ENCODE peak calls at places on chromosome 1, in nine cellular contexts. One of them, this sample, is unnamed.

GRCh38 chr1:202862672-202863560 is 26.0 kb downstream of the RABIF start:
- DNase-seq in COR-L47: no peak
- DNase-seq in left lung: no peak
- DNase-seq in OCI-M1: no peak
- DNase-seq in activated T-cell treated with anti-CD3 and anti-CD28 coated beads for 1 hour: no peak
- DNase-seq in HEK293T: no peak
- DNase-seq in heart left ventricle: no peak
- DNase-seq in frontal cortex: no peak
- DNase-seq in stimulated activated CD4-positive, alpha-beta T cell treated with anti-CD3 and anti-CD28 coated beads, TNF-alpha, amount 100 ng/mL, for 1 hour: no peak
- DNase-seq in this sample: no peak

GRCh38 chr1:227894831-227895451 is 52.8 kb downstream of the WNT9A start:
- DNase-seq in HEK293T: no peak
- DNase-seq in heart left ventricle: peak
- DNase-seq in frontal cortex: no peak
- DNase-seq in stimulated activated CD4-positive, alpha-beta T cell treated with anti-CD3 and anti-CD28 coated beads, TNF-alpha, amount 100 ng/mL, for 1 hour: no peak
- DNase-seq in OCI-M1: no peak
- DNase-seq in COR-L47: no peak
- DNase-seq in left lung: peak
- DNase-seq in activated T-cell treated with anti-CD3 and anti-CD28 coated beads for 1 hour: no peak
- DNase-seq in this sample: no peak

GRCh38 chr1:161214374-161214773 is 721 bp upstream of the FCER1G start:
- DNase-seq in HEK293T: no peak
- DNase-seq in stimulated activated CD4-positive, alpha-beta T cell treated with anti-CD3 and anti-CD28 coated beads, TNF-alpha, amount 100 ng/mL, for 1 hour: no peak
- DNase-seq in activated T-cell treated with anti-CD3 and anti-CD28 coated beads for 1 hour: no peak
- DNase-seq in frontal cortex: no peak
- DNase-seq in heart left ventricle: no peak
- DNase-seq in left lung: no peak
- DNase-seq in OCI-M1: no peak
- DNase-seq in COR-L47: no peak
- DNase-seq in this sample: no peak

GRCh38 chr1:234725177-234726132 is 115.5 kb upstream of the IRF2BP2 start:
- DNase-seq in OCI-M1: peak
- DNase-seq in HEK293T: no peak
- DNase-seq in heart left ventricle: peak
- DNase-seq in activated T-cell treated with anti-CD3 and anti-CD28 coated beads for 1 hour: peak
- DNase-seq in stimulated activated CD4-positive, alpha-beta T cell treated with anti-CD3 and anti-CD28 coated beads, TNF-alpha, amount 100 ng/mL, for 1 hour: no peak
- DNase-seq in left lung: no peak
- DNase-seq in COR-L47: peak
- DNase-seq in frontal cortex: no peak
- DNase-seq in this sample: no peak

GRCh38 chr1:178684542-178685000 is 40.5 kb upstream of the RALGPS2 start:
- DNase-seq in activated T-cell treated with anti-CD3 and anti-CD28 coated beads for 1 hour: no peak
- DNase-seq in left lung: no peak
- DNase-seq in HEK293T: no peak
- DNase-seq in COR-L47: no peak
- DNase-seq in frontal cortex: no peak
- DNase-seq in OCI-M1: no peak
- DNase-seq in stimulated activated CD4-positive, alpha-beta T cell treated with anti-CD3 and anti-CD28 coated beads, TNF-alpha, amount 100 ng/mL, for 1 hour: no peak
- DNase-seq in heart left ventricle: no peak
- DNase-seq in this sample: peak

GRCh38 chr1:48552420-48552819 is 80.4 kb upstream of the SPATA6 start:
- DNase-seq in heart left ventricle: no peak
- DNase-seq in HEK293T: peak
- DNase-seq in activated T-cell treated with anti-CD3 and anti-CD28 coated beads for 1 hour: no peak
- DNase-seq in COR-L47: peak
- DNase-seq in OCI-M1: no peak
- DNase-seq in left lung: no peak
- DNase-seq in frontal cortex: no peak
- DNase-seq in stimulated activated CD4-positive, alpha-beta T cell treated with anti-CD3 and anti-CD28 coated beads, TNF-alpha, amount 100 ng/mL, for 1 hour: no peak
- DNase-seq in this sample: peak

GRCh38 chr1:185775505-185775904 is 41.3 kb downstream of the HMCN1 start:
- DNase-seq in OCI-M1: no peak
- DNase-seq in heart left ventricle: no peak
- DNase-seq in frontal cortex: no peak
- DNase-seq in COR-L47: no peak
- DNase-seq in HEK293T: no peak
- DNase-seq in stimulated activated CD4-positive, alpha-beta T cell treated with anti-CD3 and anti-CD28 coated beads, TNF-alpha, amount 100 ng/mL, for 1 hour: no peak
- DNase-seq in left lung: no peak
- DNase-seq in activated T-cell treated with anti-CD3 and anti-CD28 coated beads for 1 hour: no peak
- DNase-seq in this sample: no peak

GRCh38 chr1:119448112-119448511 is 33.2 kb downstream of the HSD3B2 start:
- DNase-seq in stimulated activated CD4-positive, alpha-beta T cell treated with anti-CD3 and anti-CD28 coated beads, TNF-alpha, amount 100 ng/mL, for 1 hour: no peak
- DNase-seq in left lung: no peak
- DNase-seq in activated T-cell treated with anti-CD3 and anti-CD28 coated beads for 1 hour: no peak
- DNase-seq in heart left ventricle: no peak
- DNase-seq in HEK293T: no peak
- DNase-seq in OCI-M1: no peak
- DNase-seq in frontal cortex: no peak
- DNase-seq in COR-L47: peak
- DNase-seq in this sample: no peak

GRCh38 chr1:53685272-53686051 is 53.5 kb downstream of the GLIS1 start:
- DNase-seq in heart left ventricle: no peak
- DNase-seq in stimulated activated CD4-positive, alpha-beta T cell treated with anti-CD3 and anti-CD28 coated beads, TNF-alpha, amount 100 ng/mL, for 1 hour: no peak
- DNase-seq in left lung: no peak
- DNase-seq in COR-L47: peak
- DNase-seq in activated T-cell treated with anti-CD3 and anti-CD28 coated beads for 1 hour: no peak
- DNase-seq in HEK293T: no peak
- DNase-seq in frontal cortex: no peak
- DNase-seq in OCI-M1: no peak
- DNase-seq in this sample: no peak

This sample was measured in HCT116.